ENCODE peak calls at places on chromosomes 2 and 18, in nine cellular contexts. J, M, R, F, A, C, S, O and U are unnamed samples.

GRCh38 chr18:50297621-50298442 is 10.3 kb upstream of the CXXC1 start:
- DNase-seq in J (peak), M (no peak), R (peak), F (peak), A (peak), C (peak), S (no peak), O (peak), U (no peak)

GRCh38 chr18:48475635-48476549 is 62.9 kb upstream of the CTIF start:
- DNase-seq in J (peak), M (no peak), R (no peak), F (no peak), A (no peak), C (peak), S (peak), O (peak), U (peak)

GRCh38 chr2:218400930-218401833 is 1.5 kb downstream of the CTDSP1 start:
- DNase-seq in J (no peak), M (no peak), R (no peak), F (peak), A (no peak), C (no peak), S (peak), O (no peak), U (no peak)

GRCh38 chr2:191846787-191847620 is at the start of gene CAVIN2:
- DNase-seq in J (peak), M (no peak), R (no peak), F (peak), A (peak), C (peak), S (peak), O (peak), U (no peak)

GRCh38 chr2:66439291-66440010 is 4.5 kb downstream of the MEIS1 start:
- DNase-seq in J (no peak), M (no peak), R (no peak), F (peak), A (no peak), C (no peak), S (no peak), O (no peak), U (no peak)

GRCh38 chr2:120552800-120553471 is 182.7 kb upstream of the GLI2 start:
- DNase-seq in J (peak), M (no peak), R (no peak), F (peak), A (peak), C (peak), S (peak), O (peak), U (peak)

GRCh38 chr2:129467941-129468340 is 511.5 kb upstream of the RAB6C start:
- DNase-seq in J (no peak), M (no peak), R (no peak), F (no peak), A (peak), C (no peak), S (no peak), O (no peak), U (no peak)

GRCh38 chr2:192218347-192218746 is 23.6 kb upstream of the TMEFF2 start:
- DNase-seq in J (no peak), M (no peak), R (no peak), F (no peak), A (no peak), C (no peak), S (no peak), O (no peak), U (no peak)

GRCh38 chr2:238106339-238106697 is 6.2 kb downstream of the ESPNL start:
- DNase-seq in J (no peak), M (no peak), R (no peak), F (peak), A (no peak), C (no peak), S (no peak), O (no peak), U (no peak)
- H3K4me3 ChIP-seq in J (no peak), M (no peak), R (no peak), F (no peak), A (no peak), C (no peak), S (no peak), O (no peak), U (no peak)

DNA sequence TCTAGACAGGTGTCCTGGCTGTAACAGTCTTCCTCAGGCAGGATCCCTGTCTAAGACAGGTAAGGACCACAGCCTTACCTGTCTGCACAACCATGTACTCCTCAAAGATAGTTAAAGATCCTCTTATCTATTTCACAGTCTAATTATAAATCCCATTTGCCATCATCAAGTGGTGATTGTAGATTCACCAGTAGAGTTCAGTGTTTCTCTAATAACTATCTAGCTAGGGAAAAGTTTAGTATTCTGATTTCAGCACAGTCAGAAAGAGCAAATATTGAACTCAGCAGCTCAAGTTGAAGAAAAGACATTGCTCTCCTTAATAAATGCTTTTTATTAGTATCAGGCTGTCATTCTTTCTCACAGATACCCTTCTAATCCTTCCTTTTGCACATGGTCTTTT is 1305.5 kb upstream of the NXPH2 start:
- DNase-seq in J (peak), M (no peak), R (no peak), F (no peak), A (no peak), C (no peak), S (no peak), O (no peak), U (no peak)
- TF ChIP-seq CTCF in J (peak), M (no peak), R (no peak), F (no peak), A (no peak), C (no peak), S (peak), O (peak), U (peak)

DNA sequence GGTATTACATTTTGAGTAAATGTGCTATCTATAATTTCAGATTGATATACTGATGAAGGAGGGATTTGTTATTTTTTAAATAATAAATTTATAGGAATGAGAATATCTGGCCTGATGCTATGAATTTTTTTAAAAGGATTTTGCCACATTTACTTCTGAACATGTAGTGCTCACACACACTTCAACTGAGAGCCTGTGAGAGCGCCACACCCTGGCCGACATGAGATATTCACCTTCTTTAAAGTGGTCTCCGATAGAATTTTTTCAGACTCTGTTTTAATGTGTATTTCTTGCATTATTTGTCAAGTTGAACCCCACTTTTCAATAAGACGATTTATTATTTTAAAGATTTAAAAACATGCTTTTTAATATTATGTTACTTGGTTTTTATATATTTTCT is 813.3 kb downstream of the DCC start:
- DNase-seq in J (no peak), M (no peak), R (no peak), F (no peak), A (no peak), C (no peak), S (peak), O (no peak), U (no peak)
- H3K4me3 ChIP-seq in J (no peak), M (no peak), R (no peak), F (no peak), A (no peak), C (no peak), S (no peak), O (no peak), U (no peak)

DNA sequence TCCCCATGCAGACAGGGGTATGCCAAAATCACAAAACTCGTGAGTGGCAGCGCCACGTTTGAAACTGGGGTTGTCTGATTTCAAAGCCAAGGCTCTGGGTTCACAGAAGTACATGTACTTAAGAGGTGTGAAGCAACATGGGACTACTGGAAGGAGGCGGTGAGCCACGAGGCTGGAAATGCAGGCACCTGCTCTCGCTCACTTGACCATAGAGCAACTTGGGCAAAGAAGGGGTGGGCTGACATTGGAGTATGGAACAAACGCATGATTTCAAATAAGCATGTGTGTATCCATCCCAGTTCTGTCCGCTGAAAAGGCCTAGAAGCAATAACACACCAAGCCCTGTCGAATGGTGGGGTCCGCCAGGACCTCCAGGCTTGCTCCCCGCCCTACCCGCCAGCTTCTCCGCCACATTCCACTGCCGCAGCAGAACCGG is 578 bp upstream of the ACTR2 start:
- DNase-seq in J (no peak), M (no peak), R (peak), F (no peak), A (no peak), C (no peak), S (no peak), O (no peak), U (no peak)
- TF ChIP-seq CTCF in J (no peak), M (no peak), R (no peak), F (no peak), A (no peak), C (no peak), S (no peak), O (no peak), U (no peak)

GRCh38 chr2:112996635-112997034 is 8.6 kb upstream of the IL36A start:
- DNase-seq in J (no peak), M (no peak), R (peak), F (no peak), A (no peak), C (no peak), S (no peak), O (no peak), U (no peak)
- H3K4me3 ChIP-seq in J (no peak), M (no peak), R (peak), F (no peak), A (no peak), C (no peak), S (no peak), O (no peak), U (no peak)

DNA sequence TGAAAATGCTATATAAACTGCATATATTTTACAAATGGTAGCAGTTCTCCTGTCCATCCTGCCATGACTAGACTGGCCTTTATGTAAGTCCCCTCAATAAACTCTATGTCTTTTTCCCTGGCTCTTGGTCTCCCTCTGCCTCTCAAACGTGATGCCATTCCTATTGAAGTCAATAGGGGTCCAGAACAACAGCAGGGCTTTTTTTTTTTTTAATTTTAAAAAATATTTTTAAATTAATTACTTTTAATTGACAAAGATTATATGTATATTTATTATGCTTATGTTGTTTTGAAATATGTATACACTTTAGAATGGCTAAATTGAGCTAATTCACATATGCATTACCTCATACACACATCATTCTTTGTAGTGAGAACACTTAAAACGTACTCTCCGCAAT is 123.2 kb downstream of the LRRTM4 start:
- DNase-seq in J (no peak), M (no peak), R (no peak), F (no peak), A (no peak), C (no peak), S (no peak), O (no peak), U (no peak)
- TF ChIP-seq CTCF in J (no peak), M (no peak), R (no peak), F (no peak), A (no peak), C (no peak), S (no peak), O (no peak), U (no peak)